ENCODE peak calls at places on chromosome 20, in seven cellular contexts. V is fibroblast of lung, S is upper lobe of right lung, C is astrocyte, X is choroid plexus epithelial cell, M is astrocyte of the spinal cord, R is uterus. L is an unnamed sample.

GRCh38 chr20:63333241-63333836 is 27.8 kb downstream of the CHRNA4 start:
- DNase-seq in R (no peak), C (no peak), V (no peak), S (no peak), M (no peak), X (no peak), L (no peak)

GRCh38 chr20:62136283-62137091 is 6.7 kb downstream of the PSMA7 start:
- DNase-seq in X (peak; percentile 83), M (peak; percentile 76), S (peak; percentile 82), R (peak; percentile 65), C (peak; percentile 31), V (peak; percentile 54), L (no peak)

GRCh38 chr20:58555078-58555765 is 40.0 kb upstream of the APCDD1L start:
- DNase-seq in M (peak; percentile 86), R (no peak), C (peak; percentile 90), S (no peak), X (peak; percentile 65), V (peak; percentile 93), L (no peak)

GRCh38 chr20:17611540-17612286 is 41.8 kb downstream of the DSTN start:
- DNase-seq in C (no peak), M (no peak), S (peak; percentile 72), V (peak; percentile 21), R (no peak), X (peak; percentile 50), L (no peak)

GRCh38 chr20:36861875-36862801 is 13.8 kb upstream of the TLDC2 start:
- DNase-seq in S (peak; percentile 76), R (peak; percentile 93), X (peak; percentile 70), V (peak; percentile 79), C (peak; percentile 66), M (peak; percentile 75), L (no peak)

GRCh38 chr20:59082077-59082740 is 39.6 kb upstream of the PRELID3B start:
- DNase-seq in V (peak; percentile 68), X (peak; percentile 56), R (no peak), S (no peak), M (no peak), C (peak; percentile 52), L (no peak)

GRCh38 chr20:61804896-61805295 is 260.8 kb downstream of the TAF4 start:
- DNase-seq in V (peak; percentile 11), C (peak; percentile 3), X (no peak), R (no peak), S (peak; percentile 40), M (no peak), L (no peak)

GRCh38 chr20:41245086-41245707 is 72.3 kb downstream of the ZHX3 start:
- DNase-seq in S (no peak), V (peak; percentile 36), M (no peak), C (no peak), R (peak; percentile 45), X (peak; percentile 66), L (no peak)

GRCh38 chr20:58682656-58683055 is 9.9 kb upstream of the NPEPL1 start:
- DNase-seq in C (peak; percentile 78), X (no peak), V (peak; percentile 81), R (no peak), S (no peak), M (peak; percentile 27), L (no peak)

GRCh38 chr20:53578492-53579222 is 15.0 kb downstream of the ZNF217 start:
- DNase-seq in C (peak; percentile 69), S (no peak), M (peak; percentile 88), V (peak; percentile 78), R (peak; percentile 82), X (peak; percentile 95), L (no peak)

GRCh38 chr20:51431321-51431720 is 111.2 kb downstream of the NFATC2 start:
- DNase-seq in X (no peak), M (no peak), S (no peak), V (no peak), C (no peak), R (no peak), L (no peak)

GRCh38 chr20:47652301-47652700 is 133.0 kb downstream of the SULF2 start:
- DNase-seq in S (no peak), M (no peak), R (no peak), X (no peak), C (no peak), V (no peak), L (no peak)

GRCh38 chr20:2463616-2464365 is 6.8 kb downstream of the SNRPB start:
- DNase-seq in X (no peak), M (no peak), S (no peak), V (no peak), R (no peak), C (no peak), L (no peak)

GRCh38 chr20:61252601-61253263 is 671 bp downstream of the CDH4 start:
- DNase-seq in X (peak; percentile 48), C (no peak), R (no peak), M (peak; percentile 20), V (peak; percentile 45), S (no peak), L (no peak)

GRCh38 chr20:62782149-62782892 is 14.0 kb upstream of the MRGBP start:
- DNase-seq in V (no peak), X (no peak), C (no peak), S (no peak), M (no peak), R (no peak), L (no peak)

GRCh38 chr20:14189794-14190402 is 147.5 kb downstream of the FLRT3 start:
- DNase-seq in X (peak; percentile 79), S (no peak), C (peak; percentile 17), R (no peak), V (peak; percentile 45), M (peak; percentile 54), L (no peak)

GRCh38 chr20:14582855-14583254 is 245.4 kb upstream of the FLRT3 start:
- DNase-seq in X (no peak), C (no peak), M (no peak), V (no peak), S (no peak), R (no peak), L (no peak)

GRCh38 chr20:41087777-41088176 is 49.6 kb upstream of the PLCG1 start:
- DNase-seq in V (no peak), X (no peak), C (no peak), M (no peak), S (no peak), R (no peak), L (no peak)

GRCh38 chr20:62235001-62235776 is 3.1 kb upstream of the OSBPL2 start:
- DNase-seq in M (no peak), V (no peak), S (no peak), R (no peak), X (no peak), C (no peak), L (no peak)

GRCh38 chr20:10074513-10074912 is 39.7 kb downstream of the ANKEF1 start:
- DNase-seq in M (peak; percentile 88), C (peak; percentile 93), R (no peak), V (peak; percentile 95), X (peak; percentile 82), S (no peak), L (no peak)

GRCh38 chr20:42267793-42268381 is 649.7 kb upstream of the CHD6 start:
- DNase-seq in S (no peak), M (no peak), V (no peak), R (no peak), X (no peak), C (no peak), L (no peak)

GRCh38 chr20:53468583-53468982 is 125.1 kb downstream of the ZNF217 start:
- DNase-seq in R (no peak), V (no peak), C (no peak), M (no peak), S (no peak), X (no peak), L (no peak)

GRCh38 chr20:54152227-54153040 is 21.4 kb downstream of the CYP24A1 start:
- DNase-seq in X (no peak), M (no peak), R (no peak), V (no peak), S (no peak), C (no peak), L (no peak)

DNA sequence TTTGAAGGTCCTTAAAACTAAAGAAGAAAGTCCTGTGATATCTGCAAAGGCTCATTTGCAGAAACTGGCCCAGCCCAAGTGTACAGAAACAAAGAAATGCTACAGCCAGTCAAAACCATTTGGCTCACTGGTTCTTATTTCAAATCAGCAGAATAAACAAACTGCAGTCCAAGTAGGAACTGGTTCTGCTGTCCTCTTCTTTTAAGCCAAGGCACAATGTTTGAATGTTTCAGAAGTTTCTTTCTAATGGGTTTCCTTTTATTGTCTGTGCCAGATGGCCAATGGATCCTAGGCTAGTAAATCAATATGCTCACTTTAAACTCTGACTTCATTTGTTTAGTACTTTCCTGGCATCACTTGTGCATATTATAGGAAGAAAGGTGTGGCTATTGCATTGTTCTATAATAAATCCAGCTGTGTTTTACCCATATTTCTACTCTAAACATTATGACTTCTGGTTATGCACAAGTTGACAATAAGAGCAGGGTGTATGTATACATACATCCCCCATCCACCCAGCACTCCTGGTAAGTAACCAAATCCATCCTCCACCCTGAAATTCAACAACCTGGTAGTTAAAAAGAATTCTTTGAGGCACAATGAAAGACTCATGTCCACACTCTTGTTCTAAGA is 99.7 kb upstream of the PLCB4 start:
- DNase-seq in S (no peak), X (no peak), R (no peak), V (no peak), M (no peak), C (no peak), L (no peak)
- TF ChIP-seq CTCF in S (no peak), X (no peak), R (no peak), V (no peak), M (no peak), C (no peak), L (no peak)

GRCh38 chr20:48721324-48722001 is 106.3 kb downstream of the PREX1 start:
- DNase-seq in M (peak; percentile 19), V (no peak), C (no peak), S (no peak), R (no peak), X (peak; percentile 29), L (no peak)
- TF ChIP-seq CTCF in M (no peak), V (no peak), C (no peak), S (no peak), R (no peak), X (no peak), L (no peak)

DNA sequence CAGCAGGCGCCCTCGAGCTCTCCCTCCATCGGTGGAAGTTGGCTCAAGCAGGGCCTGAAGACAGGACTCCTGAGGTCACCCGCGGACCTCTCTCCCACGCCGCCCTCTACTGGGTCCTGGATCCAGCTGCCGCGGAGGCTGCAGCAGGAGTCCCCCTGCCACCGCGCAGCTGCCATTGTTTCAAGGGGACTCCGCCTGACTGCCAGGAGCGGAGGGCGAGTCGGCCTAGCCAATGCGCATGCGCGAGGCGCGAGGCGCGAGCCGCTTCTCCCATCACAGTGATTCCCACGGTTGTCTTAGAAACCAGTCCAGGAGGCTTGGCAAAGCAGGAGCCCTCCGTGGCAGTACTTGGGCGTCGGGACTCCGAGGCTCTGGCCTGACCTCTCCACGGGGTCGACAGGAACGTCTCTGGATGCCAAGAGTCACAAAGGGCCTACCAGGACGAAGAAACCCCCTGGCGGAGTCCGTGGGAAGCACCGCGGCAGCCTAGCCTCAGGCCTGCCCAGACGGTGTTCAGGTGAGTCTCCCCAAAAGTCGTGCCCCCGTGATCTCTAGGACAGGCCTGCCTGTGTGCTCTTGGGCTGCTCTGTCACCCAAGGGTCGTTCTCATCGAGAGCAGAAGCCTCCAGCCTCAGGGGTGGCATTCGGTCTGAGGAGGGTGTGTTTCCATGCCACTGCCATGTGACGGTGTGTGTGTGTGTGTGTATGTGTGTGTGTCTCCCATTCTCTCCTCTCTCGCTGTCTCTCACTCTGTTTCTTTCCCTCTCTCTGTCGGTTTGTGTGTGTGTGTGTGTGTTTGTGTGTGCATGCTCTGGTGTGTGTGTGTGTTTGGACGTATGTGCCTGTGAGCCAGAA is 290.6 kb upstream of the ZNF337 start:
- DNase-seq in S (peak; percentile 72), X (peak; percentile 39), M (peak; percentile 22), C (no peak), V (peak; percentile 11), R (peak; percentile 25), L (no peak)
- TF ChIP-seq CTCF in S (peak; percentile 33), X (peak; percentile 55), M (peak; percentile 41), C (peak; percentile 8), V (peak; percentile 9), R (peak; percentile 18), L (peak; percentile 15)

GRCh38 chr20:57400262-57400701 is 9.1 kb downstream of the RBM38 start:
- DNase-seq in V (no peak), S (no peak), C (no peak), M (no peak), R (no peak), X (no peak), L (peak; percentile 45)
- TF ChIP-seq CTCF in V (no peak), S (no peak), C (no peak), M (no peak), R (peak; percentile 12), X (peak; percentile 16), L (peak; percentile 13)

L was measured in CD14-positive monocyte.